ENCODE peak calls at places on chromosomes 2 and 18, in ten cellular contexts. E is sigmoid colon, T is GM23338, M is esophagus muscularis mucosa, C is stomach, P is transverse colon, H is spleen, N is prostate gland, F is suprapubic skin, U is upper lobe of left lung. B is an unnamed sample.

GRCh38 chr18:75799449-75800330 is 372.2 kb upstream of the SMIM21 start:
- DNase-seq in C (no peak), U (no peak), F (no peak), P (no peak), T (no peak), E (no peak), N (no peak), H (no peak), M (no peak), B (no peak)

GRCh38 chr2:178891265-178891958 is 84.2 kb upstream of the TTN start:
- DNase-seq in U (peak; percentile 28), E (no peak), T (peak; percentile 95), P (peak; percentile 50), H (no peak), M (no peak), F (no peak), C (peak; percentile 52), N (peak; percentile 61), B (peak; percentile 21)

GRCh38 chr2:232103140-232103737 is 141.7 kb downstream of the DIS3L2 start:
- DNase-seq in U (no peak), E (no peak), H (no peak), C (no peak), F (no peak), N (no peak), T (no peak), M (no peak), P (no peak), B (no peak)

GRCh38 chr2:138512672-138513071 is 11.1 kb downstream of the SPOPL start:
- DNase-seq in N (no peak), F (no peak), H (no peak), T (no peak), C (no peak), U (no peak), E (no peak), M (no peak), P (no peak), B (no peak)

GRCh38 chr2:181305151-181306123 is 151.7 kb upstream of the ITGA4 start:
- DNase-seq in U (no peak), H (peak; percentile 76), N (no peak), C (no peak), E (no peak), P (peak; percentile 51), F (no peak), T (peak; percentile 25), M (no peak), B (no peak)

GRCh38 chr2:238521870-238522269 is 95.1 kb downstream of the ASB1 start:
- DNase-seq in C (no peak), N (no peak), M (no peak), F (no peak), U (no peak), P (no peak), E (no peak), H (no peak), T (no peak), B (no peak)

GRCh38 chr18:35267809-35268208 is 22.2 kb downstream of the ZSCAN30 start:
- DNase-seq in N (no peak), M (no peak), C (no peak), E (peak; percentile 67), P (peak; percentile 26), H (peak; percentile 83), U (no peak), F (peak; percentile 68), T (peak; percentile 49), B (peak; percentile 37)

GRCh38 chr2:190696792-190697398 is 48.0 kb downstream of the NAB1 start:
- DNase-seq in F (no peak), N (no peak), U (no peak), H (no peak), M (no peak), C (no peak), P (no peak), E (no peak), T (peak; percentile 75), B (no peak)

GRCh38 chr2:152415231-152415642 is 80.3 kb downstream of the FMNL2 start:
- DNase-seq in H (no peak), C (no peak), P (no peak), U (no peak), M (peak; percentile 45), T (no peak), E (no peak), F (no peak), N (no peak), B (no peak)

GRCh38 chr2:26767129-26767528 is 3.0 kb downstream of the SLC35F6 start:
- DNase-seq in E (no peak), U (no peak), N (no peak), F (no peak), C (no peak), P (no peak), T (no peak), M (no peak), H (no peak), B (no peak)

GRCh38 chr2:134253804-134254203 is at the start of gene MGAT5:
- DNase-seq in M (no peak), N (peak; percentile 56), F (no peak), C (peak; percentile 81), U (peak; percentile 56), H (no peak), E (no peak), P (peak; percentile 64), T (no peak), B (no peak)

GRCh38 chr2:228681426-228681825 is 499.9 kb upstream of the SPHKAP start:
- DNase-seq in T (peak; percentile 72), U (no peak), H (no peak), P (no peak), F (no peak), N (no peak), C (no peak), E (no peak), M (no peak), B (peak; percentile 16)
- TF ChIP-seq CTCF in T (peak; percentile 43), U (peak; percentile 52), H (no peak), P (peak; percentile 66), F (peak; percentile 24), N (peak; percentile 41), C (no peak), E (no peak), M (no peak), B (peak; percentile 50)

GRCh38 chr2:108620656-108621055 is 86.4 kb downstream of the LIMS1 start:
- DNase-seq in E (no peak), T (no peak), U (no peak), H (no peak), M (no peak), F (no peak), P (no peak), N (no peak), C (no peak), B (no peak)

GRCh38 chr2:108621689-108622681 is 87.7 kb downstream of the LIMS1 start:
- DNase-seq in E (no peak), U (no peak), F (no peak), P (no peak), N (no peak), M (no peak), T (peak; percentile 63), C (no peak), H (no peak), B (no peak)

GRCh38 chr2:108619916-108620620 is 85.8 kb downstream of the LIMS1 start:
- DNase-seq in M (no peak), T (no peak), N (no peak), P (no peak), H (no peak), E (no peak), C (no peak), F (no peak), U (no peak), B (no peak)

GRCh38 chr2:108623616-108624015 is 89.3 kb downstream of the LIMS1 start:
- DNase-seq in H (no peak), C (no peak), N (no peak), M (no peak), P (no peak), E (no peak), T (no peak), U (no peak), F (no peak), B (no peak)

DNA sequence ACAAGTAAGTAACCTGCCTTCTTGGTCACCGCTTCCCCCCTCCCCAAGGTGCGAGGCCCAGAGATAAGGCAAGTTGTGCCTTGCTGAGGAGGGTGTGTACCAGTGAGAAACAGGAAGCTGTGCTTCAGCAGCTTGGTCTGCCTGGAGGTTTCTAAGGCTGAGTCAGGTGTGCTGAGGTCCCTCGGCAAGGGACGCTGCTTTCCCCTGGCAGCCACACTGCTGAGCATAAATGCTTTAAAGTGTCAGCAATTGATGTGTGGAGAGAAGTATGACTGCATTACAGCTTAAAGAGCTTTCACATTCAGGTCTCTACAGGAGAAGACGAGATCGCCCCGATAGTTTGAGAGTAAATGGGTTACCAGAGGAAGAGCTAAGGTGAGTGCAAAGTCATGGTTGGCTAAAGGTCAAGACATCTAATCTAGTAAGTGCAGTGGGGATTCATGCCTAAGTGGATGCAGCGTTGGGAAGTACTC is 86.9 kb downstream of the LIMS1 start:
- DNase-seq in N (peak; percentile 56), C (peak; percentile 71), U (peak; percentile 86), P (peak; percentile 58), H (peak; percentile 91), T (peak; percentile 70), E (no peak), M (no peak), F (no peak), B (no peak)
- TF ChIP-seq POLR2AphosphoS5 in N (peak; percentile 53), C (peak; percentile 8), U (peak; percentile 37), P (no peak), H (no peak), T (no peak), E (no peak), M (no peak), F (no peak), B (no peak)

GRCh38 chr18:54509793-54510192 is 81.3 kb upstream of the DYNAP start:
- DNase-seq in F (no peak), H (no peak), P (no peak), C (no peak), N (no peak), E (no peak), M (no peak), T (no peak), U (no peak), B (no peak)

GRCh38 chr18:54517521-54517920 is 73.5 kb upstream of the DYNAP start:
- DNase-seq in T (no peak), F (no peak), C (no peak), H (no peak), U (no peak), P (no peak), N (no peak), M (no peak), E (no peak), B (no peak)

GRCh38 chr18:54515149-54515548 is 75.9 kb upstream of the DYNAP start:
- DNase-seq in U (no peak), M (no peak), E (no peak), T (no peak), F (no peak), H (no peak), N (no peak), P (no peak), C (no peak), B (no peak)
- TF ChIP-seq CTCF in U (no peak), M (no peak), E (no peak), T (no peak), F (no peak), H (no peak), N (no peak), P (no peak), C (no peak), B (no peak)

DNA sequence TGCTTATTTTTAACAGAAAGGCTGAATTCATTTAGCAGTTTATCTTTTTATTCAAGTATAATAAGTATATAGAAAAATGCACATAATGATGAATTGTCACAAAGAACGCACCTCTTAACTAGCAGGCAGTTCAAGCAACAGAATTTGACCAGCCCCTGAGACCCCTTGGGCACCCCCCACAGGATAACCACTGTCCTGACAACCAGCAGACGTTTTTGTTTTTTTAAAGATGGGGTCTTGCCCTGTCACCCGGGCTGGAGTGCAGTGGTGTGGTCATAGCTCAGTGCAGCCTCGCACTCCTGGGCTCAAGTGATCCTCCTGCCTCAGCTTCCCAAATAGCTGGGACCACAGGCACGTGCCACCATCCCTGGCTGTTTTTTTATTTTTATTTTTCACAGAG is 14.0 kb downstream of the PRELID3A start:
- DNase-seq in U (no peak), M (no peak), T (peak; percentile 53), H (no peak), N (no peak), C (no peak), P (no peak), E (no peak), F (no peak), B (no peak)
- TF ChIP-seq POLR2AphosphoS5 in U (no peak), M (no peak), T (no peak), H (no peak), N (no peak), C (no peak), P (no peak), E (no peak), F (no peak), B (no peak)

B was measured in SK-N-SH.